ENCODE peak calls at places on chromosomes 16 and 17, in ten cellular contexts. V is heart left ventricle; F is activated CD8-positive, alpha-beta T cell treated with anti-CD3 and anti-CD28 coated beads for 36 hours; Y is OCI-LY7; I is endodermal cell; B is AG04450; S is A549; D is AG09309; A is GM23338; R is A673. K is an unnamed sample.

GRCh38 chr16:12896562-12896961 is 4.8 kb upstream of the SHISA9 start:
- DNase-seq in V (no peak), F (no peak), Y (peak), I (peak), B (no peak), S (peak), D (no peak), A (peak), R (peak), K (peak)

GRCh38 chr17:61260061-61260797 is 139.4 kb upstream of the TBX2 start:
- DNase-seq in V (no peak), F (no peak), Y (no peak), I (no peak), B (no peak), S (no peak), D (peak), A (no peak), R (no peak), K (no peak)

GRCh38 chr17:41760878-41761277 is 25.6 kb downstream of the JUP start:
- DNase-seq in V (no peak), F (no peak), Y (no peak), I (no peak), B (no peak), S (no peak), D (no peak), A (no peak), R (no peak), K (no peak)

GRCh38 chr16:8677481-8677880 is 3.1 kb downstream of the ABAT start:
- DNase-seq in V (no peak), F (no peak), Y (no peak), I (no peak), B (no peak), S (no peak), D (no peak), A (no peak), R (no peak), K (no peak)

GRCh38 chr17:8118769-8119574 is 658 bp upstream of the ALOXE3 start:
- DNase-seq in V (peak), F (peak), Y (peak), I (peak), B (peak), S (peak), D (no peak), A (peak), R (peak), K (peak)

GRCh38 chr17:2368383-2368782 is 31.1 kb downstream of the SGSM2 start:
- DNase-seq in V (no peak), F (no peak), Y (no peak), I (no peak), B (no peak), S (no peak), D (no peak), A (no peak), R (no peak), K (no peak)

GRCh38 chr17:50661348-50661747 is 26.7 kb downstream of the ABCC3 start:
- DNase-seq in V (no peak), F (no peak), Y (no peak), I (no peak), B (no peak), S (no peak), D (no peak), A (no peak), R (no peak), K (no peak)

GRCh38 chr16:67265834-67266233 is 13.5 kb upstream of the PLEKHG4 start:
- DNase-seq in V (no peak), F (no peak), Y (no peak), I (no peak), B (no peak), S (no peak), D (no peak), A (no peak), R (no peak), K (no peak)

GRCh38 chr16:72172105-72173034 is at the start of gene PMFBP1:
- DNase-seq in V (no peak), F (peak), Y (peak), I (no peak), B (peak), S (peak), D (peak), A (peak), R (peak), K (peak)

GRCh38 chr16:57512296-57513001 is 23.9 kb downstream of the CCDC102A start:
- DNase-seq in V (no peak), F (no peak), Y (no peak), I (no peak), B (no peak), S (no peak), D (no peak), A (no peak), R (no peak), K (no peak)

GRCh38 chr16:66270333-66270927 is 96.1 kb upstream of the CDH5 start:
- DNase-seq in V (peak), F (peak), Y (peak), I (peak), B (no peak), S (peak), D (no peak), A (peak), R (peak), K (peak)

GRCh38 chr17:57636985-57637667 is 108.0 kb downstream of the CCDC182 start:
- DNase-seq in V (no peak), F (no peak), Y (peak), I (no peak), B (no peak), S (no peak), D (no peak), A (no peak), R (no peak), K (no peak)

GRCh38 chr17:78378225-78379133 is at the start of gene PGS1:
- DNase-seq in V (peak), F (peak), Y (peak), I (peak), B (no peak), S (peak), D (no peak), A (peak), R (peak), K (peak)
- TF ChIP-seq CTCF in V (no peak), F (no peak), Y (peak), I (no peak), B (no peak), S (no peak), D (no peak), A (peak), R (no peak), K (no peak)

GRCh38 chr17:38561416-38562214 is 44.1 kb downstream of the SRCIN1 start:
- DNase-seq in V (no peak), F (no peak), Y (no peak), I (peak), B (no peak), S (no peak), D (no peak), A (peak), R (no peak), K (no peak)
- TF ChIP-seq CTCF in V (peak), F (no peak), Y (no peak), I (peak), B (no peak), S (no peak), D (no peak), A (peak), R (no peak), K (no peak)

DNA sequence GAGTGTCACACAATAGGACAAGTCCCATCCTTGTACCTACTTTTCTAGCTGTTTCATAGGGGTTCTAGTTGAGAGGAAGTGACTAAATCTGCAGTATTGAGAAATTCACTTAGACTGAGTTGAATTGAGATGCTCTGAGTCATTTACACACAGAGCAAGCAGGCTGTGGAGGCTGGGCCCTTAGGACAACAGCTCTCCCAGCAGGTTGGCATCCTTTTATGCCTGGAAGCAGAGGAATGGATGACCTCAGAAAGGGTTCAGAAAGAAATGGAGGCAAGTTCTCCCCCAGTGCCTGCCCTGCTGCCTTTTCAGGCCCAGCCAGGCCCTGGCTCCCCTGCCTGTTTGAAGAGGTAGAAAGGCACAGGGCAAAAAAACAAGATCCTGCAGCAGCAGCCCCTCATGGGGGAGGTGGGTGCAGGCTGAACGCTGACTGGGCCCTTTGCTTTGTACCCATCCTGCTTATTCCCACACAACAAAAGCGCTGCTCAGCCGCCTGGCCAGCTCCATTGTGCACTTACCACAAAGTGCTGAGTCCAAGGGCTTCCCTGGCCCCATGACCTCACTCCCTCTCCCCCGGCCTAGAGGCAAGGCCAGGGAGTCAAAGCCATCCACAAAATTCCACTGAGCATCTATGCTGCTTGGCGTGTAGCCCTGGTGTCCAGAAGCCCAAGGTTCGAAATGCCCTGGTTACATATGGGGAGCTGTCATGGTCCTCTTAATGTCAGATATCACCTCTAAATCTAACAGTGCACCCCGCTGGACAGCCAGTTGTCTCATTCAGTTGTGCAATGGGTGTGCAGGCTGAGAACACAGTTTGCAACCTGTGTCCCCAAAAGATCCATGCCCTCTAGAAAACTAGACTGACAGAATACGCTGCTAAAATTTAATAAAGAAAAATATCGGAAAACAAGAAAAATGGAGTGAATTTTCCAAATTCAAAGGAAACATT is 5.4 kb upstream of the CRYBA1 start:
- DNase-seq in V (no peak), F (peak), Y (peak), I (peak), B (peak), S (peak), D (peak), A (peak), R (peak), K (no peak)
- TF ChIP-seq CTCF in V (no peak), F (no peak), Y (peak), I (peak), B (peak), S (no peak), D (peak), A (peak), R (no peak), K (no peak)

DNA sequence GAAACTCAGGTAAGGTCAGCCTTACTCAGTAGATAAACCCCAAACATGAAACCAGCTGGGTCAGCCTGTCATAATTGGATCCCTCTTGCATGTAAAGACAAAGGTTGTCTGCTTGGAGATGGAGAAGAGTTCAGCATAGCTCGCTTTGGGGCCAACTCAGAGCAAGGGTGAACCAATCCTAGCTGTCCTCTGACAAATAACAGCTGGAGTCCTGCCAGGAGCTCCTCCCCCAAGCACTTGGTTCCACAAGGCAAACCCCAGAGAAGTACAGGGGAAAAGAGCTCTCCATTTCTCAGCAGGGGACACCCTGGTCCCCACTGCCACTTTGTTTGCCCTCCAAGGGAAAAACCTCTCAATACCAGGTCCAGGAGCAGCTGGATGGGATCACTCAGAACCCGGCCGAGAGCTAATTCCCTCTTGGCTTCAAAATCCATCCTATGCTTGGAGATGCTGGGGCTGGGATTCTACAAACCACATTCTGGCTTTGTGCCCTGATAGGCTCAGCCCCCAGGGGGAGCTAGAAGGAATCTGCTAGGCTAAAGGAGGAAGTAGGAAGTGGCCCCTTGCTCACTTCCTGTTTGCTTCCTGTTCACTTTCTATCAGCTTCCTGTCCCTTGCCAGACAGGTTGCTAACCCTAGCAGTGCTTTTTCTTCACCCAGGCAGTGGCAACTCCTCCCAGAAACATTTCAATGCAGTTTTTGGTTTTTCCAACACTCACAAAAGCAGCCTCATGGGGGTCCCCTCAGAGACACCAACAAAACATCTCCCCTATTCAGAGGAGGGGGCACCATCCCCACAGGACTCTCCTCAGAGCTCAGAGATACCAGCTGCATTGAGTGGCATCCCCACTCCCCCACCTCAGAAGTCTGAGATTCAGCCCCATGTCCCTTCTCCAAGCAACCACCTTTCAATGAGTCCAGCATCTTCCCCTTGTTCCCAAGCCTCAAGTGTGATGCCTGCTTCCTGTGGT is 30.7 kb downstream of the CDRT4 start:
- DNase-seq in V (peak), F (peak), Y (peak), I (peak), B (peak), S (peak), D (no peak), A (peak), R (peak), K (no peak)
- TF ChIP-seq CTCF in V (peak), F (peak), Y (peak), I (peak), B (peak), S (no peak), D (peak), A (peak), R (peak), K (no peak)

GRCh38 chr16:28826141-28826540 is 3.3 kb downstream of the ATXN2L start:
- DNase-seq in V (no peak), F (no peak), Y (no peak), I (no peak), B (no peak), S (peak), D (no peak), A (no peak), R (no peak), K (no peak)
- TF ChIP-seq CTCF in V (no peak), F (no peak), Y (no peak), I (no peak), B (peak), S (peak), D (no peak), A (no peak), R (no peak), K (no peak)

DNA sequence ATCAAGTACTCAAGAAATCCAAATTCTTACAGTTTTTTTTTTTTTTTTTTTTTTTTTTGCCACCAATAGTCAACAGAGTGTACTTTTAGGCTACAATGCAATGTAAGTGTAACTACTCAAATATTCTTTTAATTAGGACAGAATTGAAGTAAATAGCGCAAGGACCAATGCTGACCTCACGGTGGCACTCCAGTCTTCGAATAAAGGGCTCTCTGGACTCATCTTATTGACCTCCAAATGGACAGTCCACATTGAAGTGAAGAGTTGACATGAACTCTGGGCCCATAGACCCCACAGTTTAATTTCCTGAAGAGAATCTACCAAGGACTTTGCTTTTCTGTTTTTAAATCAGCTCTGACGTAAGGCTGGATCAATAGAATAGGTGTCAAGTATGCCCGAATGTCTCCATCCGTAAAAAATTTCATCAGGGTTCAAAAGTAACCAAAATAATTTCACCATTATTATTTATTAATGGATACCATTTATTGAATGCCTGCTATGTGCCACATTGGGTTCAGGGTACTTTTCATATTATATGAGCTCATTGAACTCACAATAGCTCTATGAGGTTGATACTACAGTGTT is 7.3 kb upstream of the DDX52 start:
- DNase-seq in V (no peak), F (peak), Y (peak), I (peak), B (no peak), S (peak), D (no peak), A (peak), R (no peak), K (peak)
- TF ChIP-seq CTCF in V (peak), F (peak), Y (peak), I (peak), B (peak), S (peak), D (peak), A (peak), R (no peak), K (peak)

K was measured in GM13976.